ENCODE peak calls at places on chromosomes 2 and 18, in five cellular contexts. One of them, this sample, is unnamed.

GRCh38 chr2:135820003-135820618 is 16.9 kb downstream of the LCT start:
- DNase-seq in IMR-90: peak; percentile 72
- DNase-seq in A549: no peak
- DNase-seq in hepatocyte: no peak
- DNase-seq in dorsolateral prefrontal cortex: no peak
- DNase-seq in this sample: no peak

GRCh38 chr2:184906709-184907108 is 308.4 kb downstream of the ZNF804A start:
- DNase-seq in IMR-90: peak; percentile 7
- DNase-seq in A549: no peak
- DNase-seq in hepatocyte: no peak
- DNase-seq in dorsolateral prefrontal cortex: no peak
- DNase-seq in this sample: no peak

GRCh38 chr2:102724016-102724490 is 37.8 kb upstream of the TMEM182 start:
- DNase-seq in IMR-90: no peak
- DNase-seq in A549: no peak
- DNase-seq in hepatocyte: peak; percentile 10
- DNase-seq in dorsolateral prefrontal cortex: no peak
- DNase-seq in this sample: no peak

GRCh38 chr2:78979380-78980238 is 45.9 kb upstream of the REG3G start:
- DNase-seq in IMR-90: no peak
- DNase-seq in A549: no peak
- DNase-seq in hepatocyte: peak; percentile 84
- DNase-seq in dorsolateral prefrontal cortex: peak; percentile 78
- DNase-seq in this sample: peak; percentile 12

GRCh38 chr2:144320491-144320890 is 199.4 kb downstream of the ZEB2 start:
- DNase-seq in IMR-90: peak; percentile 28
- DNase-seq in A549: no peak
- DNase-seq in hepatocyte: no peak
- DNase-seq in dorsolateral prefrontal cortex: no peak
- DNase-seq in this sample: no peak

GRCh38 chr2:29544917-29545316 is 376.5 kb downstream of the ALK start:
- DNase-seq in IMR-90: no peak
- DNase-seq in A549: no peak
- DNase-seq in hepatocyte: no peak
- DNase-seq in dorsolateral prefrontal cortex: no peak
- DNase-seq in this sample: no peak

GRCh38 chr18:61980355-61980754 is 87.5 kb upstream of the RNF152 start:
- DNase-seq in IMR-90: peak; percentile 26
- DNase-seq in A549: no peak
- DNase-seq in hepatocyte: no peak
- DNase-seq in dorsolateral prefrontal cortex: no peak
- DNase-seq in this sample: no peak

GRCh38 chr2:17821080-17821479 is 4.8 kb downstream of the MSGN1 start:
- DNase-seq in IMR-90: no peak
- DNase-seq in A549: no peak
- DNase-seq in hepatocyte: no peak
- DNase-seq in dorsolateral prefrontal cortex: no peak
- DNase-seq in this sample: no peak

GRCh38 chr2:73089270-73090030 is 17.9 kb upstream of the SFXN5 start:
- DNase-seq in IMR-90: peak; percentile 100
- DNase-seq in A549: peak; percentile 59
- DNase-seq in hepatocyte: peak; percentile 91
- DNase-seq in dorsolateral prefrontal cortex: no peak
- DNase-seq in this sample: no peak

GRCh38 chr18:56003009-56003408 is 415.0 kb upstream of the TCF4 start:
- DNase-seq in IMR-90: no peak
- DNase-seq in A549: no peak
- DNase-seq in hepatocyte: no peak
- DNase-seq in dorsolateral prefrontal cortex: no peak
- DNase-seq in this sample: peak; percentile 8

GRCh38 chr18:40249390-40250080 is 1705.5 kb upstream of the PIK3C3 start:
- DNase-seq in IMR-90: peak; percentile 6
- DNase-seq in A549: no peak
- DNase-seq in hepatocyte: peak; percentile 8
- DNase-seq in dorsolateral prefrontal cortex: no peak
- DNase-seq in this sample: no peak

GRCh38 chr2:164496421-164496820 is 124.9 kb downstream of the GRB14 start:
- DNase-seq in IMR-90: no peak
- DNase-seq in A549: no peak
- DNase-seq in hepatocyte: no peak
- DNase-seq in dorsolateral prefrontal cortex: no peak
- DNase-seq in this sample: no peak

GRCh38 chr2:232363784-232364615 is 14.6 kb upstream of the ALPP start:
- DNase-seq in IMR-90: peak; percentile 26
- DNase-seq in A549: no peak
- DNase-seq in hepatocyte: no peak
- DNase-seq in dorsolateral prefrontal cortex: no peak
- DNase-seq in this sample: no peak

GRCh38 chr2:144020047-144020446 is 499.9 kb downstream of the ZEB2 start:
- DNase-seq in IMR-90: no peak
- DNase-seq in A549: no peak
- DNase-seq in hepatocyte: no peak
- DNase-seq in dorsolateral prefrontal cortex: no peak
- DNase-seq in this sample: no peak

GRCh38 chr2:151808258-151809072 is 19.8 kb downstream of the ARL5A start:
- DNase-seq in IMR-90: peak; percentile 43
- DNase-seq in A549: peak; percentile 23
- DNase-seq in hepatocyte: no peak
- DNase-seq in dorsolateral prefrontal cortex: no peak
- DNase-seq in this sample: no peak

GRCh38 chr2:230172852-230173251 is 46.9 kb downstream of the SP110 start:
- DNase-seq in IMR-90: no peak
- DNase-seq in A549: no peak
- DNase-seq in hepatocyte: no peak
- DNase-seq in dorsolateral prefrontal cortex: no peak
- DNase-seq in this sample: no peak

GRCh38 chr2:238466242-238466598 is 39.5 kb downstream of the ASB1 start:
- DNase-seq in IMR-90: no peak
- DNase-seq in A549: no peak
- DNase-seq in hepatocyte: no peak
- DNase-seq in dorsolateral prefrontal cortex: no peak
- DNase-seq in this sample: no peak

GRCh38 chr2:86464654-86465053 is 23.5 kb downstream of the KDM3A start:
- DNase-seq in IMR-90: no peak
- DNase-seq in A549: no peak
- DNase-seq in hepatocyte: no peak
- DNase-seq in dorsolateral prefrontal cortex: no peak
- DNase-seq in this sample: no peak

GRCh38 chr2:236862961-236863728 is 222.5 kb upstream of the COPS8 start:
- DNase-seq in IMR-90: peak; percentile 82
- DNase-seq in A549: no peak
- DNase-seq in hepatocyte: no peak
- DNase-seq in dorsolateral prefrontal cortex: no peak
- DNase-seq in this sample: no peak

GRCh38 chr2:31382452-31383120 is 32.0 kb downstream of the XDH start:
- DNase-seq in IMR-90: peak; percentile 79
- DNase-seq in A549: no peak
- DNase-seq in hepatocyte: no peak
- DNase-seq in dorsolateral prefrontal cortex: no peak
- DNase-seq in this sample: no peak
- H3K27ac ChIP-seq in IMR-90: no peak overlapping the region
- H3K27ac ChIP-seq in A549: peak overlapping the region; percentile 88
- H3K27ac ChIP-seq in hepatocyte: no peak overlapping the region
- H3K27ac ChIP-seq in dorsolateral prefrontal cortex: no peak overlapping the region
- H3K27ac ChIP-seq in this sample: no peak overlapping the region

GRCh38 chr2:177748360-177748759 is 324.2 kb downstream of the PDE11A start:
- DNase-seq in IMR-90: no peak
- DNase-seq in A549: no peak
- DNase-seq in hepatocyte: no peak
- DNase-seq in dorsolateral prefrontal cortex: no peak
- DNase-seq in this sample: no peak
- H3K27ac ChIP-seq in IMR-90: no peak overlapping the region
- H3K27ac ChIP-seq in A549: no peak overlapping the region
- H3K27ac ChIP-seq in hepatocyte: no peak overlapping the region
- H3K27ac ChIP-seq in dorsolateral prefrontal cortex: no peak overlapping the region
- H3K27ac ChIP-seq in this sample: no peak overlapping the region

GRCh38 chr2:9000442-9000841 is 3.0 kb downstream of the MBOAT2 start:
- DNase-seq in IMR-90: no peak
- DNase-seq in A549: no peak
- DNase-seq in hepatocyte: no peak
- DNase-seq in dorsolateral prefrontal cortex: no peak
- DNase-seq in this sample: no peak
- H3K27ac ChIP-seq in IMR-90: no peak overlapping the region
- H3K27ac ChIP-seq in A549: peak overlapping the region; percentile 2
- H3K27ac ChIP-seq in hepatocyte: no peak overlapping the region
- H3K27ac ChIP-seq in dorsolateral prefrontal cortex: no peak overlapping the region
- H3K27ac ChIP-seq in this sample: no peak overlapping the region

DNA sequence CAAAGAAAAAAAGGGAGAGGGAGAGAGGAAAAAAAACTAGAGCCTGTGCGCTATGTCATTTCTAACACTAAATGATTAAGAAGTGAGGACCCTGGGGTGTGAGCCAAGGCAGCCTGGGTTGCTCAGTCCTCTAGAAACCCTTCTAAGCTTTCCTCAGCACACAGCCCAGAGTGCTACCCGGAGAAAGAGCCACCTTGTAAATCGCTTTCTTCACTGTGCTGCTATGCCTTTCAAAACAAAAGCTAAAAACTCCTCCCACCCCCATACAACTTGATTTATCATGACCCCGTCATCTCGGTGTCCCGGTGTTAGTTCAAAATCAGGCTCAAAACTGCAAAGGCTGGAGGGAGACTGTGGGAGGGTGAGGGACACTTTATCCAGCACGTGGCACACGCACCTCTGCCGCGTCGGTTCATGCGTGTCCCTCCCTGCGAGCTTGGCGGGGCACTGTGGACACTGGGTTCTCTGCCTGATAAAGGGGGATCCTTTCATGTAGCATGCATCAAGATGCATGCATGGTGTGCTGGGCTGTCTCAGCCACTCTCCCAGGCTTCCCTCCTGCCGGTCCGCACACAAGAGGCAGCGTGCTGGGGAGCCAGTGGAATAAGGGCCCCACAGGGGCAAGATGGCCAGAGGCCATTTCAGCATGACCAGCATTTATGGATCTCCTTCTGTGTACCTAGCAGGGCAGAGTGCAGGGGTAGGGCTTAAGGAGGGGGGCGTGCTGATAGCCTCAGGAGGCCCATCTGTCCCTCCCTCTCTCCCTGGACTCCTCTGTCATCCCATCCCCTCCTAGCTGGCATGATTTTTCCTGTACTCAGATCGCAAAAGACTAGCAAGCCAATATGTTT is 170.4 kb downstream of the SMAD7 start:
- DNase-seq in IMR-90: peak; percentile 38
- DNase-seq in A549: no peak
- DNase-seq in hepatocyte: peak; percentile 62
- DNase-seq in dorsolateral prefrontal cortex: no peak
- DNase-seq in this sample: no peak
- H3K27ac ChIP-seq in IMR-90: peak overlapping the region; percentile 20
- H3K27ac ChIP-seq in A549: no peak overlapping the region
- H3K27ac ChIP-seq in hepatocyte: peak overlapping the region; percentile 99
- H3K27ac ChIP-seq in dorsolateral prefrontal cortex: peak overlapping the region; percentile 76
- H3K27ac ChIP-seq in this sample: peak overlapping the region; percentile 72

GRCh38 chr2:227377461-227378351 is 1.4 kb downstream of the TM4SF20 start:
- DNase-seq in IMR-90: no peak
- DNase-seq in A549: no peak
- DNase-seq in hepatocyte: no peak
- DNase-seq in dorsolateral prefrontal cortex: no peak
- DNase-seq in this sample: no peak

GRCh38 chr2:227383687-227384086 is 4.1 kb downstream of the SCYGR1 start:
- DNase-seq in IMR-90: no peak
- DNase-seq in A549: no peak
- DNase-seq in hepatocyte: no peak
- DNase-seq in dorsolateral prefrontal cortex: no peak
- DNase-seq in this sample: no peak

GRCh38 chr2:227376911-227377396 is 2.2 kb downstream of the TM4SF20 start:
- DNase-seq in IMR-90: peak; percentile 35
- DNase-seq in A549: no peak
- DNase-seq in hepatocyte: peak; percentile 35
- DNase-seq in dorsolateral prefrontal cortex: no peak
- DNase-seq in this sample: no peak

GRCh38 chr2:227378371-227378782 is 729 bp downstream of the TM4SF20 start:
- DNase-seq in IMR-90: peak; percentile 45
- DNase-seq in A549: peak; percentile 46
- DNase-seq in hepatocyte: no peak
- DNase-seq in dorsolateral prefrontal cortex: no peak
- DNase-seq in this sample: no peak

GRCh38 chr2:227379095-227379494 is at the start of gene TM4SF20:
- DNase-seq in IMR-90: no peak
- DNase-seq in A549: no peak
- DNase-seq in hepatocyte: no peak
- DNase-seq in dorsolateral prefrontal cortex: no peak
- DNase-seq in this sample: no peak
- H3K27ac ChIP-seq in IMR-90: no peak within 1 kb of the TSS
- H3K27ac ChIP-seq in A549: peak within 1 kb of the TSS; percentile 99
- H3K27ac ChIP-seq in hepatocyte: peak within 1 kb of the TSS; percentile 24
- H3K27ac ChIP-seq in dorsolateral prefrontal cortex: no peak within 1 kb of the TSS
- H3K27ac ChIP-seq in this sample: peak within 1 kb of the TSS; percentile 6

DNA sequence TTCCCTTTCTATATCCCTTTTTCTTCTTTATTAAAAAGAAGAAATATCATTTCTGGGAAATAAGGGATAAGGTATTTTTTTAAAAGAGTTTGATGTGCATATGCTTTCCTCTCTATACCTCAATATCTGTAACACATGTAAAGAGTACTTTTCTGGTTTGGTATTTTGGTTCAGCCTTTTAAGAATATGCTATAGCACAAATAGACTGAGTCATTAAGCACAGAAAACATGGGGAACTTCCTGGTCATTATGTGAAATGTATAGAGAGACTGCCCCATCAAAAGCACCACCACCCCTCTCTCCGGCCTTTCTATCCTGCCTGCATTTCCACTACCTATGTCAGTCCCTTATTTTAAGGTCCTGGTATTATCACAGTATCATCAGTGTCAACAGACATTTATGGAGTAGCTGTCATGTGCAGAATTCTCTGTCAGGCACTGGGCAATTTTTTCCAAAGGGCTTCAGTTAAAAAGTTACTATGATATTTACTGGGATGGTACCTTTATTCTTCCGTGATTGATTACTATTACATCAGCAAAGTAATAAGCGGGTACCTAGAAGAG is 88.4 kb downstream of the ALPK2 start:
- DNase-seq in IMR-90: no peak
- DNase-seq in A549: no peak
- DNase-seq in hepatocyte: no peak
- DNase-seq in dorsolateral prefrontal cortex: no peak
- DNase-seq in this sample: no peak
- H3K27ac ChIP-seq in IMR-90: no peak overlapping the region
- H3K27ac ChIP-seq in A549: peak overlapping the region; percentile 54
- H3K27ac ChIP-seq in hepatocyte: peak overlapping the region; percentile 86
- H3K27ac ChIP-seq in dorsolateral prefrontal cortex: no peak overlapping the region
- H3K27ac ChIP-seq in this sample: no peak overlapping the region

GRCh38 chr2:3532941-3533340 is 13.6 kb upstream of the ADI1 start:
- DNase-seq in IMR-90: no peak
- DNase-seq in A549: no peak
- DNase-seq in hepatocyte: no peak
- DNase-seq in dorsolateral prefrontal cortex: no peak
- DNase-seq in this sample: no peak

GRCh38 chr2:3534251-3534814 is 15.0 kb upstream of the ADI1 start:
- DNase-seq in IMR-90: no peak
- DNase-seq in A549: no peak
- DNase-seq in hepatocyte: no peak
- DNase-seq in dorsolateral prefrontal cortex: no peak
- DNase-seq in this sample: no peak

GRCh38 chr2:3535794-3536681 is 16.7 kb upstream of the ADI1 start:
- DNase-seq in IMR-90: peak; percentile 94
- DNase-seq in A549: no peak
- DNase-seq in hepatocyte: peak; percentile 85
- DNase-seq in dorsolateral prefrontal cortex: no peak
- DNase-seq in this sample: no peak

GRCh38 chr2:3535467-3535793 is 16.1 kb upstream of the ADI1 start:
- DNase-seq in IMR-90: no peak
- DNase-seq in A549: no peak
- DNase-seq in hepatocyte: no peak
- DNase-seq in dorsolateral prefrontal cortex: no peak
- DNase-seq in this sample: no peak

GRCh38 chr2:3533836-3534235 is 14.5 kb upstream of the ADI1 start:
- DNase-seq in IMR-90: no peak
- DNase-seq in A549: no peak
- DNase-seq in hepatocyte: no peak
- DNase-seq in dorsolateral prefrontal cortex: no peak
- DNase-seq in this sample: no peak
- H3K27ac ChIP-seq in IMR-90: no peak overlapping the region
- H3K27ac ChIP-seq in A549: no peak overlapping the region
- H3K27ac ChIP-seq in hepatocyte: no peak overlapping the region
- H3K27ac ChIP-seq in dorsolateral prefrontal cortex: no peak overlapping the region
- H3K27ac ChIP-seq in this sample: no peak overlapping the region

This sample was measured in caudate nucleus.